ENCODE peak calls at places on chromosomes 1 and 21, in seven cellular contexts. I, M, O, V, D, W and Q are unnamed samples.

GRCh38 chr1:42913426-42914091 is 45.1 kb downstream of the SLC2A1 start:
- DNase-seq in D (peak; percentile 93), O (no peak), I (peak; percentile 36), V (no peak), W (peak; percentile 68), M (no peak), Q (peak; percentile 73)

GRCh38 chr1:4105300-4105880 is 205.3 kb upstream of the C1orf174 start:
- DNase-seq in W (no peak), M (no peak), I (no peak), O (no peak), D (no peak), V (no peak), Q (no peak)

GRCh38 chr1:56510642-56511021 is 68.7 kb downstream of the PLPP3 start:
- DNase-seq in V (no peak), M (no peak), D (no peak), I (no peak), O (no peak), W (no peak), Q (no peak)

GRCh38 chr1:179087665-179088064 is 5.8 kb downstream of the TOR3A start:
- DNase-seq in M (no peak), V (no peak), W (peak; percentile 28), D (no peak), I (no peak), O (no peak), Q (no peak)

GRCh38 chr21:36491191-36491916 is 11.4 kb upstream of the CLDN14 start:
- DNase-seq in W (peak; percentile 29), M (no peak), O (no peak), V (no peak), I (no peak), D (no peak), Q (no peak)

GRCh38 chr21:26167593-26167992 is 3.0 kb downstream of the APP start:
- DNase-seq in O (no peak), V (no peak), D (no peak), M (no peak), I (no peak), W (no peak), Q (no peak)

GRCh38 chr21:45534591-45535331 is 7.5 kb downstream of the SLC19A1 start:
- DNase-seq in V (peak; percentile 83), O (no peak), M (peak; percentile 85), W (no peak), I (no peak), D (no peak), Q (no peak)

GRCh38 chr1:203408485-203409229 is 57.7 kb upstream of the FMOD start:
- DNase-seq in I (peak; percentile 92), M (no peak), V (peak; percentile 90), O (no peak), D (no peak), W (peak; percentile 83), Q (peak; percentile 77)

GRCh38 chr21:45248893-45249381 is 38.8 kb downstream of the POFUT2 start:
- DNase-seq in V (no peak), M (no peak), D (no peak), W (peak; percentile 31), I (peak; percentile 88), O (no peak), Q (peak; percentile 75)

GRCh38 chr1:234756066-234756783 is 146.2 kb upstream of the IRF2BP2 start:
- DNase-seq in I (no peak), W (no peak), M (no peak), V (no peak), D (no peak), O (no peak), Q (peak; percentile 87)

GRCh38 chr21:25572895-25573310 is 34.4 kb downstream of the MRPL39 start:
- DNase-seq in V (no peak), W (peak; percentile 29), M (no peak), I (no peak), O (no peak), D (peak; percentile 59), Q (peak; percentile 53)

GRCh38 chr1:2973661-2974593 is 47.3 kb upstream of the ACTRT2 start:
- DNase-seq in I (no peak), O (no peak), D (no peak), V (peak; percentile 72), M (no peak), W (no peak), Q (no peak)

GRCh38 chr1:16145988-16146887 is 9.6 kb downstream of the EPHA2 start:
- DNase-seq in D (no peak), O (no peak), M (peak; percentile 45), V (peak; percentile 92), W (peak; percentile 97), I (peak; percentile 89), Q (peak; percentile 96)

GRCh38 chr1:244273845-244274619 is 177.7 kb downstream of the ADSS2 start:
- DNase-seq in I (peak; percentile 98), M (no peak), O (no peak), D (peak; percentile 2), V (no peak), W (peak; percentile 97), Q (peak; percentile 98)

GRCh38 chr21:20647603-20648002 is 350.6 kb upstream of the NCAM2 start:
- DNase-seq in M (no peak), W (peak; percentile 15), I (no peak), D (no peak), O (no peak), V (no peak), Q (peak; percentile 8)

GRCh38 chr1:181166377-181167196 is 78.1 kb downstream of the IER5 start:
- DNase-seq in I (peak; percentile 52), O (peak; percentile 46), D (peak; percentile 93), W (peak; percentile 73), V (no peak), M (peak; percentile 77), Q (peak; percentile 77)

GRCh38 chr1:22332166-22332717 is 119.4 kb upstream of the ZBTB40 start:
- DNase-seq in W (no peak), I (no peak), V (no peak), D (no peak), M (no peak), O (no peak), Q (peak; percentile 43)

GRCh38 chr1:201217851-201218250 is 27.2 kb downstream of the IGFN1 start:
- DNase-seq in O (no peak), M (no peak), W (no peak), I (no peak), V (peak; percentile 10), D (no peak), Q (no peak)

GRCh38 chr1:158095737-158096335 is 84.9 kb upstream of the CD1D start:
- DNase-seq in D (peak; percentile 72), V (no peak), W (peak; percentile 37), I (peak; percentile 15), M (peak; percentile 49), O (no peak), Q (peak; percentile 32)

GRCh38 chr1:7290971-7291970 is 479.8 kb upstream of the VAMP3 start:
- DNase-seq in W (peak; percentile 86), D (no peak), O (no peak), M (no peak), I (peak; percentile 89), V (peak; percentile 83), Q (peak; percentile 75)

GRCh38 chr1:33256701-33257387 is 552 bp downstream of the ZNF362 start:
- DNase-seq in V (peak; percentile 80), M (peak; percentile 32), I (peak; percentile 71), O (peak; percentile 42), D (peak; percentile 69), W (peak; percentile 76), Q (peak; percentile 64)

GRCh38 chr1:241606544-241606943 is 33.6 kb downstream of the CHML start:
- DNase-seq in M (no peak), O (no peak), D (no peak), I (no peak), W (peak; percentile 34), V (no peak), Q (peak; percentile 86)

GRCh38 chr1:57061369-57061768 is 95.6 kb upstream of the C8B start:
- DNase-seq in V (no peak), O (no peak), W (peak; percentile 6), M (no peak), D (peak; percentile 2), I (peak; percentile 33), Q (peak; percentile 27)

GRCh38 chr1:13593511-13594131 is 10.0 kb downstream of the PDPN start:
- DNase-seq in M (no peak), O (no peak), W (peak; percentile 88), V (no peak), I (peak; percentile 88), D (no peak), Q (peak; percentile 74)

GRCh38 chr1:46333300-46334029 is 7.1 kb upstream of the NSUN4 start:
- DNase-seq in W (no peak), O (no peak), D (peak; percentile 95), I (no peak), V (no peak), M (no peak), Q (peak; percentile 60)

GRCh38 chr1:82160036-82160435 is 359.3 kb downstream of the ADGRL2 start:
- DNase-seq in I (peak; percentile 64), O (no peak), V (no peak), D (no peak), M (no peak), W (peak; percentile 57), Q (peak; percentile 73)

GRCh38 chr1:18299441-18300338 is 181.0 kb upstream of the KLHDC7A start:
- DNase-seq in D (peak; percentile 62), V (no peak), O (no peak), W (peak; percentile 25), I (no peak), M (peak; percentile 46), Q (peak; percentile 16)

GRCh38 chr1:204530932-204531331 is 14.7 kb downstream of the MDM4 start:
- DNase-seq in I (no peak), D (peak; percentile 42), V (no peak), O (no peak), M (no peak), W (no peak), Q (no peak)

GRCh38 chr1:24301395-24302175 is 17.6 kb upstream of the GRHL3 start:
- DNase-seq in D (no peak), W (peak; percentile 62), O (no peak), M (no peak), V (no peak), I (no peak), Q (peak; percentile 44)

GRCh38 chr1:156464335-156464734 is 36.2 kb downstream of the MEF2D start:
- DNase-seq in O (no peak), I (no peak), D (no peak), M (no peak), W (peak; percentile 23), V (no peak), Q (no peak)

GRCh38 chr21:37220433-37220980 is 46.6 kb downstream of the VPS26C start:
- DNase-seq in D (no peak), V (no peak), O (no peak), M (no peak), W (peak; percentile 63), I (no peak), Q (peak; percentile 56)

GRCh38 chr1:98388431-98388830 is 273.1 kb upstream of the SNX7 start:
- DNase-seq in V (no peak), M (no peak), W (peak; percentile 80), I (peak; percentile 54), O (no peak), D (peak; percentile 30), Q (peak; percentile 80)

GRCh38 chr1:234755449-234755863 is 145.5 kb upstream of the IRF2BP2 start:
- DNase-seq in M (no peak), O (no peak), D (no peak), I (peak; percentile 57), W (peak; percentile 90), V (peak; percentile 90), Q (peak; percentile 91)

GRCh38 chr1:6472391-6472790 is 6.4 kb upstream of the TNFRSF25 start:
- DNase-seq in W (no peak), I (no peak), V (no peak), D (no peak), M (no peak), O (no peak), Q (no peak)

GRCh38 chr21:41024341-41025056 is 143.5 kb upstream of the BACE2 start:
- DNase-seq in D (no peak), W (peak; percentile 43), I (no peak), M (peak; percentile 35), V (no peak), O (no peak), Q (peak; percentile 35)

GRCh38 chr1:14466006-14466405 is 132.5 kb upstream of the KAZN start:
- DNase-seq in O (no peak), V (no peak), I (no peak), M (no peak), W (no peak), D (no peak), Q (no peak)